ENCODE peak calls at places on chromosomes 4 and X, in seven cellular contexts. G is G401, C is myocyte, K is head of caudate nucleus, F is stromal cell of bone marrow, B is H54, E is cardiac muscle cell. N is an unnamed sample.

GRCh38 chr4:56129431-56129861 is 180.7 kb downstream of the CEP135 start:
- DNase-seq in G (no peak), C (no peak), K (no peak), F (no peak), B (no peak), E (peak; percentile 80), N (no peak)

GRCh38 chr4:84237008-84237407 is 262.1 kb downstream of the NKX6-1 start:
- DNase-seq in G (no peak), C (peak; percentile 9), K (no peak), F (no peak), B (no peak), E (no peak), N (no peak)

GRCh38 chr4:165663411-165663810 is 209.6 kb upstream of the TLL1 start:
- DNase-seq in G (peak; percentile 22), C (no peak), K (no peak), F (peak; percentile 18), B (no peak), E (peak; percentile 66), N (no peak)

GRCh38 chr4:86279247-86279960 is 80.4 kb downstream of the MAPK10 start:
- DNase-seq in G (no peak), C (no peak), K (no peak), F (no peak), B (no peak), E (no peak), N (no peak)

GRCh38 chr4:127379499-127379898 is 253.3 kb upstream of the INTU start:
- DNase-seq in G (no peak), C (no peak), K (no peak), F (no peak), B (no peak), E (no peak), N (no peak)

GRCh38 chr4:65343342-65343741 is 326.9 kb downstream of the EPHA5 start:
- DNase-seq in G (no peak), C (no peak), K (no peak), F (no peak), B (no peak), E (no peak), N (no peak)

GRCh38 chr4:133152330-133152791 is 3.3 kb downstream of the PCDH10 start:
- DNase-seq in G (no peak), C (no peak), K (no peak), F (no peak), B (no peak), E (peak; percentile 28), N (no peak)

GRCh38 chrX:3811331-3812311 is 98.2 kb upstream of the PRKX start:
- DNase-seq in G (peak; percentile 63), C (peak; percentile 32), K (peak; percentile 22), F (peak; percentile 21), B (no peak), E (peak; percentile 60), N (no peak)

GRCh38 chrX:100680756-100681155 is 36.8 kb downstream of the SRPX2 start:
- DNase-seq in G (no peak), C (no peak), K (no peak), F (no peak), B (no peak), E (no peak), N (no peak)

GRCh38 chr4:180234730-180235129 is 2008.5 kb upstream of the TENM3 start:
- DNase-seq in G (no peak), C (no peak), K (no peak), F (no peak), B (no peak), E (no peak), N (no peak)

GRCh38 chr4:85901500-85901899 is 426.6 kb downstream of the ARHGAP24 start:
- DNase-seq in G (no peak), C (no peak), K (no peak), F (no peak), B (no peak), E (no peak), N (no peak)

GRCh38 chr4:15882675-15883086 is 55.9 kb downstream of the FGFBP1 start:
- DNase-seq in G (peak; percentile 77), C (peak; percentile 83), K (peak; percentile 22), F (peak; percentile 66), B (peak; percentile 12), E (peak; percentile 90), N (peak; percentile 23)

GRCh38 chr4:3201718-3202702 is 46.9 kb upstream of the MSANTD1 start:
- DNase-seq in G (no peak), C (peak; percentile 61), K (no peak), F (no peak), B (peak; percentile 30), E (peak; percentile 10), N (no peak)

GRCh38 chrX:76453737-76454406 is 26.4 kb downstream of the MAGEE1 start:
- DNase-seq in G (no peak), C (no peak), K (no peak), F (no peak), B (no peak), E (no peak), N (no peak)

GRCh38 chr4:107151173-107151572 is 115.1 kb upstream of the DKK2 start:
- DNase-seq in G (no peak), C (no peak), K (no peak), F (no peak), B (no peak), E (no peak), N (no peak)